ENCODE peak calls at places on chromosomes 13 and 19, in four cellular contexts. Y is HEK293T, P is GM12878, Z is H1. R is an unnamed sample.

GRCh38 chr19:56105090-56105701 is 15.9 kb downstream of the ZNF787 start:
- DNase-seq in Z (peak), P (no peak), Y (peak), R (no peak)

GRCh38 chr13:78194904-78195639 is 276.4 kb upstream of the EDNRB start:
- DNase-seq in Y (no peak), Z (no peak), P (no peak), R (no peak)

GRCh38 chr19:32581704-32582164 is 744 bp downstream of the PDCD5 start:
- DNase-seq in Y (peak), P (no peak), Z (no peak), R (no peak)

GRCh38 chr19:2634228-2634951 is 68.1 kb downstream of the GNG7 start:
- DNase-seq in Z (no peak), P (no peak), Y (no peak), R (no peak)

GRCh38 chr19:18915639-18916038 is 3.5 kb downstream of the COPE start:
- DNase-seq in Z (no peak), Y (no peak), P (no peak), R (no peak)

GRCh38 chr19:29810504-29810871 is 1.3 kb upstream of the CCNE1 start:
- DNase-seq in Z (no peak), Y (no peak), P (no peak), R (no peak)

GRCh38 chr13:99757756-99758464 is 213.7 kb downstream of the ZIC5 start:
- DNase-seq in P (no peak), Y (no peak), Z (no peak), R (no peak)

GRCh38 chr13:77437267-77437666 is 98.2 kb upstream of the SCEL start:
- DNase-seq in P (no peak), Z (no peak), Y (no peak), R (no peak)

GRCh38 chr19:34994643-34995471 is 5.3 kb upstream of the GRAMD1A start:
- DNase-seq in P (no peak), Y (no peak), Z (no peak), R (no peak)

GRCh38 chr13:26881154-26881553 is 120.6 kb upstream of the GPR12 start:
- DNase-seq in Y (no peak), Z (no peak), P (no peak), R (no peak)

GRCh38 chr13:24165746-24166145 is 5.2 kb downstream of the SPATA13 start:
- DNase-seq in Y (no peak), P (no peak), Z (no peak), R (no peak)

GRCh38 chr19:43700368-43701015 is 15.4 kb upstream of the IRGC start:
- DNase-seq in Y (no peak), Z (no peak), P (no peak), R (no peak)

GRCh38 chr19:33502991-33503790 is 18.4 kb downstream of the PEPD start:
- DNase-seq in Y (no peak), P (no peak), Z (no peak), R (no peak)

GRCh38 chr13:24097667-24098066 is 62.9 kb upstream of the SPATA13 start:
- DNase-seq in Y (no peak), Z (no peak), P (no peak), R (no peak)

GRCh38 chr13:87677334-87678234 is 6.4 kb downstream of the SLITRK5 start:
- DNase-seq in Y (peak), Z (no peak), P (no peak), R (no peak)

GRCh38 chr19:33462112-33462726 is 59.4 kb downstream of the PEPD start:
- DNase-seq in P (no peak), Z (no peak), Y (peak), R (no peak)

GRCh38 chr13:48221301-48222190 is 11.5 kb upstream of the ITM2B start:
- DNase-seq in Z (no peak), P (no peak), Y (no peak), R (no peak)

GRCh38 chr19:49592486-49593232 is 1.7 kb downstream of the PRR12 start:
- DNase-seq in Z (no peak), Y (no peak), P (no peak), R (no peak)

GRCh38 chr19:36113895-36114762 is 546 bp downstream of the POLR2I start:
- DNase-seq in P (no peak), Y (no peak), Z (no peak), R (no peak)

GRCh38 chr19:7932276-7932929 is 6.5 kb upstream of the CTXN1 start:
- DNase-seq in Y (no peak), Z (no peak), P (no peak), R (no peak)

GRCh38 chr13:34011552-34012085 is 193.7 kb downstream of the RFC3 start:
- DNase-seq in Z (no peak), P (no peak), Y (no peak), R (no peak)

DNA sequence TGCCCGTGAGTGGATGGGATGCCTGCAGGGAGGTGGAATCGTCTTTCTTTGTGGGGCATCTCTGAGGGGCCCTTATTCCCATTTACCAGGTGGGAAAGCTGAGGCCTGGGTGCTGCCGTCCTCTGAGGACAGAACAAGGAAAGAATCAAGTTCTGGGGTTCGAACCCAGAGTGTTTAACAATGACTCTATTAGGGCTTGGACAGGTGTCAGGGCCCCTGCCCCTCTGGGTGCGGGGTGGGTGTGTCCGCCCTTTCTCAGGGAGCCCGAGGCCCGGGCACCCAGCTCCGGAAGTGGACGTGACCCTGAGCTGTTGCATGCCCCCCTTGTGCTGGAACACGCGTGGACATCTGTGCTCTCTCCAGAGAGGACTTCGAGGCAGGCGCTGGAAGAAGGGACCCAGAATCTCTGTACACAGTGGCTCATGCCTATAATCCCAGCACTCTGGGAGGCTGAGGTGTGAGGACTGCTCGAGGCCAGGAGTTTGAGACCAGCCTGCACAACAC is 10.8 kb downstream of the NDUFA11 start:
- DNase-seq in Y (no peak), P (no peak), Z (no peak), R (no peak)
- TF ChIP-seq SUZ12 in Y (no peak), P (no peak), Z (no peak), R (no peak)

GRCh38 chr13:98503175-98504028 is 73.5 kb downstream of the STK24 start:
- DNase-seq in P (no peak), Z (no peak), Y (no peak), R (no peak)
- TF ChIP-seq SUZ12 in P (no peak), Z (no peak), Y (no peak), R (no peak)

DNA sequence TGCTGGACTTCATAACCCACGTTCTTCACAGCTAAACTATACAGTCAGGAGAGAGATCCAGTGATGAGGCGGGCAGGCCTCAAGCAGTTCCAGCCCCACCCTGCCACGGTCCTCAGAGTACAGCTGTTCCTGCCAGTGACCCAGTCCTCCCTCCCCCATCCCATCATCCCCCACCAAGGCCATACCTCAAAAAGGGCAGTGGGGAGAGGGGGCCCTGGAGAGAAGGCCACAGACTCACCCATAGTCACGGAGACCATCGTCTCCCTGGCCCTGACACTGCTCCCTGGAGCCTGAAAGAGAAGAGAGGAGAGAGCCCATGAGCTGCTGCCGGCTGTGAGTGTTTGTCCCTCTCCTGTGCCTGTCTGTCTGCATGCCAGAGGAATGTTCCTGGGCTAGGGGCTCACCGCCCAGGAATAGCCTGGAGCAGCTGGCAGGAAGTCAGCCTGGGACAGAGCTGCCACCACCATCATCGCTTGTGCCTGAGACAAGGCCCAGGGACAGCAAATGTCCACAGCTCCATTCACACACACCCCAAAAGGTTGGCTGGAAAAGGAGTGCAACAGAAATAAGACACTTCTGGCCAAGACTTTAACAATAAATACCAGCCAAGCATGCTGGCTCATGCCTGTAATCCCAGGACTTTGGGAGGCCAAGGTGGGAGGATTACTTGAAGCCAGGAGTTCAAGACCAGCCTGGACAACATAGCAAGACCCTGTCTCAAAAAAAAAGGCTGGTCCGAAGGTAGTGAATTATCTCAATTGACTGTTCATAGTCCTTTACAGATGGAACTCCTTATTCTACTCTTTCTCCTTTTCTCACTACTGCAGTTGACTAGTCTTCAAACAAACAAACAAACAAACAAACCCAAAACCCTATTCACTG is 6.4 kb downstream of the C19orf47 start:
- DNase-seq in Y (no peak), Z (no peak), P (no peak), R (no peak)
- TF ChIP-seq SUZ12 in Y (no peak), Z (no peak), P (no peak), R (no peak)

DNA sequence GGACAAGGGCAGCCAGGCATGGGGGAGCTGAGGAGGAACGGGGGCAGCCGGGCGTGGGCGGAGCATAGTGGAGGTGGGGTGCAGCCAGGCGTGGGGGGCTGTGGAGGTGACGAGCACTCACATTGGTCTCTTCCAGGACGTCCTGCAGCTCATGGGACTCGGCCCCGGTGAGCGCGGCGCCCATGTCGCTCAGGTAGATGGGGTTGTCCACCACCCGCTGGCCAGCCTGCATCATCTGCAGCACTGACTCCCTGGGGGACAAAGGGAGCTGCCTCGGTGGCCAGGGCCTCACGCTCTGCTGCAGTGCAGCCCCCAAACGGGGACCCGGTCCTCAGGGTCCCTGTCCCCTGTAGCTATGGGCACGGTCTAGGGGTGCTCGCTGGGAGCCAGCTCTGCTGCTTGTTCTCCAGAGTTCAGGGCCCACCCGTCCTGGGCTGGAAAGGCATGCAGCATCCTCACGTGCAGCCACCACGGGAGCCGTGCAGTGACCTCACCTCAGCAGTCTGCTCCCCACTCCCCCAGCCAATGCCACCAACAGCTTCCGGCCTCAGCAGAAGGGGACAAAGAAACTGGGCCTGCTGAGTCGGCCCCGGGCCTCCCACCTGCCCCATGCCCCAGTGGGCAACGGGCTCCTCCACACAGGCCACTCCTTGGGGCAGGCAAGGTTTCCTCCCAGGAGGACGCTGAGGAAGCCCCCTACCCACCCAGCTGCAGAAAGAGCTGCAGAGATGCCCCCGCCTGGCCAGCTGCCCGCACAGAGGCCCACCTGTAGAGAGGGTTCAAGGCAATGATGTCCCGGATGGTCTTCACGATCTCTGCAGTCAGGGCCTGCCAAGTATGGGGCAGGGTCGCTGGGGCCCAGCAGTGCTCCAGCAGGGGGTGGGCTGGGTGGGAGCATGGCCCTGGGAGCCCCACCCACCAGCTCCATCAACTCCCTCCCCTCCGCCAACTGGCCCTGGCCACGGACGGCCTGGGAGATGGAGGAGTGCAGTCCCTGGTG is 12.1 kb downstream of the LONP1 start:
- DNase-seq in P (no peak), Y (no peak), Z (no peak), R (no peak)
- TF ChIP-seq SUZ12 in P (no peak), Y (no peak), Z (no peak), R (no peak)

GRCh38 chr19:58262922-58263296 is 15.8 kb upstream of the ZNF8 start:
- DNase-seq in P (no peak), Y (no peak), Z (no peak), R (no peak)

GRCh38 chr19:58265100-58265499 is 13.7 kb upstream of the ZNF8 start:
- DNase-seq in P (no peak), Z (no peak), Y (no peak), R (no peak)

GRCh38 chr19:58261600-58261967 is 17.2 kb upstream of the ZNF8 start:
- DNase-seq in P (no peak), Y (no peak), Z (no peak), R (no peak)

GRCh38 chr19:58261968-58262921 is 16.5 kb upstream of the ZNF8 start:
- DNase-seq in Z (no peak), Y (no peak), P (no peak), R (no peak)
- TF ChIP-seq SUZ12 in Z (no peak), Y (no peak), P (no peak), R (no peak)

DNA sequence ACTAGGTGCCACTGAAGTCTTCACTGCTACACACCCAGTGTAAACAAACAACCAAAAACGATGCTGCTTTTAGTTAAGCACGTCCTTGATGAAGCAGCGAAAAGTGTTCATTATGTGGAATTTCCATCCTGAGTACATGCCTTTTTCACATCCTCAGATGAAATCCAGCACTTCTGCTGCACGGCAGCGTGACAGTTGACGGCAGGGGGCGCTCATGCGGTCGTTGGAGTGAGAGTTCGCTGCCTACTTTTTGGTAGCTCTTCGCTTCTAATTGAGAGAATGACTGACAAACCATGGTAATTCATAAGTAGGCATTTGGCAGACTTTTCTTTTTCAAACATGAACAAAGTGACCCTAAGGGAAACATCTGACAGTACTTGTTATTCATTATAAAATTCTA is 1124.9 kb downstream of the EFNB2 start:
- DNase-seq in Z (peak), Y (peak), P (no peak), R (peak)
- TF ChIP-seq SUZ12 in Z (no peak), Y (no peak), P (no peak), R (no peak)

GRCh38 chr13:73984949-73985691 is 149.1 kb downstream of the KLF12 start:
- DNase-seq in Y (no peak), P (no peak), Z (no peak), R (no peak)

GRCh38 chr13:73985789-73986188 is 148.4 kb downstream of the KLF12 start:
- DNase-seq in Y (no peak), P (no peak), Z (no peak), R (no peak)

GRCh38 chr13:73984201-73984600 is 150.0 kb downstream of the KLF12 start:
- DNase-seq in Y (no peak), Z (no peak), P (no peak), R (no peak)

GRCh38 chr13:73983109-73983508 is 151.1 kb downstream of the KLF12 start:
- DNase-seq in Z (no peak), Y (no peak), P (no peak), R (no peak)

GRCh38 chr13:73981595-73981994 is 152.6 kb downstream of the KLF12 start:
- DNase-seq in Z (no peak), Y (no peak), P (no peak), R (no peak)
- TF ChIP-seq SUZ12 in Z (no peak), Y (no peak), P (no peak), R (no peak)

GRCh38 chr13:28607187-28607955 is 51.6 kb upstream of the POMP start:
- DNase-seq in P (peak), Z (no peak), Y (no peak), R (no peak)
- TF ChIP-seq SUZ12 in P (no peak), Z (no peak), Y (no peak), R (no peak)

GRCh38 chr19:10285393-10285792 is 1.4 kb upstream of the ICAM4 start:
- DNase-seq in Z (no peak), P (no peak), Y (no peak), R (no peak)
- TF ChIP-seq SUZ12 in Z (no peak), P (no peak), Y (no peak), R (no peak)

DNA sequence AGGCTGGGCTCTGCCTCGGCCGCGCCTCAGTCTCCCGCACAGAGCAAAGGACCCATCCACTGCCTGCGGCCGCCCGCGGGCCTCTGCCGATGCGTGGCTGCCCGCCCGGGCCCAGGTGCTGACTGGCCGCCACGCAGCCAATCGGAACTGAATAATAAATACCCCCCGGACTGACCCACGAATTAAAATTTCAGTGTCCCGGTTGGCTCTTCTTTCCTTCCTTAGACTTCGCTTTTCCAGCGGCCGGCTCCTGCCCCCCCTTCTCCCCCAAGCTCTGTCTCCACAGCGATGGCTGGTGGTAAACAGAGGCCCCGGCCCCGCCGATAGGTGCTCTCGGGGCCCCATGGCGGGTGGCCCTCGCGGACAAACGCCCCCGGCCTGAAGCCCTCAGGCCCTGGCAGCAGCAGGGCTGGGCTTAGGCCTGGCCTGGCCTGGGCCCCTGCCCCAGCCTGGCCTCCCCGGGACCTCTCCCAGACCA is 2.6 kb downstream of the ZBTB7A start:
- DNase-seq in P (no peak), Z (no peak), Y (no peak), R (no peak)
- TF ChIP-seq SUZ12 in P (no peak), Z (no peak), Y (no peak), R (no peak)

R was measured in NT2/D1.